ENCODE peak calls at places on chromosome 2, in eight cellular contexts. One of them, this sample, is unnamed.

GRCh38 chr2:29954316-29954715 is 32.9 kb upstream of the ALK start:
- DNase-seq in uterus: no peak
- DNase-seq in HFFc6: no peak
- DNase-seq in cardiac muscle cell: no peak
- DNase-seq in esophagus squamous epithelium: no peak
- DNase-seq in mesothelial cell of epicardium: no peak
- DNase-seq in coronary artery: no peak
- DNase-seq in SK-N-SH: no peak
- DNase-seq in this sample: no peak

GRCh38 chr2:200987137-200987536 is 23.7 kb upstream of the ORC2 start:
- DNase-seq in coronary artery: no peak
- DNase-seq in uterus: no peak
- DNase-seq in HFFc6: no peak
- DNase-seq in SK-N-SH: no peak
- DNase-seq in mesothelial cell of epicardium: no peak
- DNase-seq in esophagus squamous epithelium: no peak
- DNase-seq in cardiac muscle cell: no peak
- DNase-seq in this sample: no peak

GRCh38 chr2:190547914-190548313 is 13.4 kb upstream of the NEMP2 start:
- DNase-seq in uterus: no peak
- DNase-seq in cardiac muscle cell: no peak
- DNase-seq in esophagus squamous epithelium: no peak
- DNase-seq in SK-N-SH: no peak
- DNase-seq in HFFc6: no peak
- DNase-seq in coronary artery: no peak
- DNase-seq in mesothelial cell of epicardium: no peak
- DNase-seq in this sample: peak

GRCh38 chr2:49931243-49931642 is 776.9 kb upstream of the FSHR start:
- DNase-seq in HFFc6: no peak
- DNase-seq in coronary artery: no peak
- DNase-seq in uterus: no peak
- DNase-seq in esophagus squamous epithelium: no peak
- DNase-seq in mesothelial cell of epicardium: no peak
- DNase-seq in SK-N-SH: no peak
- DNase-seq in cardiac muscle cell: no peak
- DNase-seq in this sample: no peak

GRCh38 chr2:205948883-205949282 is 137.1 kb downstream of the INO80D start:
- DNase-seq in HFFc6: no peak
- DNase-seq in uterus: no peak
- DNase-seq in esophagus squamous epithelium: no peak
- DNase-seq in mesothelial cell of epicardium: no peak
- DNase-seq in coronary artery: no peak
- DNase-seq in SK-N-SH: no peak
- DNase-seq in cardiac muscle cell: no peak
- DNase-seq in this sample: no peak

GRCh38 chr2:122433123-122433754 is 677.8 kb downstream of the TSN start:
- DNase-seq in HFFc6: no peak
- DNase-seq in coronary artery: no peak
- DNase-seq in cardiac muscle cell: no peak
- DNase-seq in mesothelial cell of epicardium: no peak
- DNase-seq in uterus: no peak
- DNase-seq in esophagus squamous epithelium: no peak
- DNase-seq in SK-N-SH: no peak
- DNase-seq in this sample: no peak

GRCh38 chr2:223051580-223052375 is at the start of gene KCNE4:
- DNase-seq in SK-N-SH: no peak
- DNase-seq in uterus: peak
- DNase-seq in esophagus squamous epithelium: no peak
- DNase-seq in coronary artery: no peak
- DNase-seq in mesothelial cell of epicardium: no peak
- DNase-seq in cardiac muscle cell: no peak
- DNase-seq in HFFc6: peak
- DNase-seq in this sample: no peak

GRCh38 chr2:62036229-62036628 is 130.8 kb downstream of the COMMD1 start:
- DNase-seq in coronary artery: no peak
- DNase-seq in uterus: no peak
- DNase-seq in esophagus squamous epithelium: no peak
- DNase-seq in mesothelial cell of epicardium: no peak
- DNase-seq in SK-N-SH: no peak
- DNase-seq in cardiac muscle cell: no peak
- DNase-seq in HFFc6: no peak
- DNase-seq in this sample: no peak

GRCh38 chr2:231780123-231780908 is 766 bp downstream of the PDE6D start:
- DNase-seq in coronary artery: peak
- DNase-seq in esophagus squamous epithelium: no peak
- DNase-seq in cardiac muscle cell: peak
- DNase-seq in uterus: peak
- DNase-seq in mesothelial cell of epicardium: peak
- DNase-seq in SK-N-SH: peak
- DNase-seq in HFFc6: no peak
- DNase-seq in this sample: peak

GRCh38 chr2:238336151-238336550 is 15.8 kb downstream of the TRAF3IP1 start:
- DNase-seq in coronary artery: no peak
- DNase-seq in HFFc6: no peak
- DNase-seq in SK-N-SH: no peak
- DNase-seq in esophagus squamous epithelium: no peak
- DNase-seq in cardiac muscle cell: no peak
- DNase-seq in mesothelial cell of epicardium: no peak
- DNase-seq in uterus: no peak
- DNase-seq in this sample: no peak

GRCh38 chr2:69241664-69242063 is 145.4 kb downstream of the GFPT1 start:
- DNase-seq in SK-N-SH: no peak
- DNase-seq in cardiac muscle cell: no peak
- DNase-seq in mesothelial cell of epicardium: no peak
- DNase-seq in uterus: no peak
- DNase-seq in coronary artery: no peak
- DNase-seq in esophagus squamous epithelium: no peak
- DNase-seq in HFFc6: no peak
- DNase-seq in this sample: no peak

GRCh38 chr2:148391324-148391723 is 253.2 kb upstream of the EPC2 start:
- DNase-seq in coronary artery: no peak
- DNase-seq in mesothelial cell of epicardium: no peak
- DNase-seq in uterus: no peak
- DNase-seq in cardiac muscle cell: no peak
- DNase-seq in SK-N-SH: no peak
- DNase-seq in HFFc6: peak
- DNase-seq in esophagus squamous epithelium: no peak
- DNase-seq in this sample: peak

GRCh38 chr2:24839729-24840128 is 46.5 kb downstream of the CENPO start:
- DNase-seq in uterus: no peak
- DNase-seq in esophagus squamous epithelium: no peak
- DNase-seq in mesothelial cell of epicardium: no peak
- DNase-seq in HFFc6: no peak
- DNase-seq in cardiac muscle cell: no peak
- DNase-seq in coronary artery: no peak
- DNase-seq in SK-N-SH: no peak
- DNase-seq in this sample: no peak

GRCh38 chr2:120257522-120257921 is 4.9 kb downstream of the RALB start:
- DNase-seq in cardiac muscle cell: no peak
- DNase-seq in uterus: no peak
- DNase-seq in esophagus squamous epithelium: no peak
- DNase-seq in HFFc6: no peak
- DNase-seq in SK-N-SH: no peak
- DNase-seq in coronary artery: no peak
- DNase-seq in mesothelial cell of epicardium: no peak
- DNase-seq in this sample: no peak

GRCh38 chr2:161130354-161130753 is 29.9 kb upstream of the TANK start:
- DNase-seq in HFFc6: no peak
- DNase-seq in SK-N-SH: no peak
- DNase-seq in mesothelial cell of epicardium: no peak
- DNase-seq in cardiac muscle cell: no peak
- DNase-seq in esophagus squamous epithelium: no peak
- DNase-seq in coronary artery: no peak
- DNase-seq in uterus: no peak
- DNase-seq in this sample: no peak

GRCh38 chr2:28088970-28089369 is 198.4 kb downstream of the BABAM2 start:
- DNase-seq in HFFc6: peak
- DNase-seq in SK-N-SH: no peak
- DNase-seq in coronary artery: no peak
- DNase-seq in esophagus squamous epithelium: no peak
- DNase-seq in cardiac muscle cell: no peak
- DNase-seq in uterus: no peak
- DNase-seq in mesothelial cell of epicardium: no peak
- DNase-seq in this sample: peak

GRCh38 chr2:61368687-61369665 is 101.9 kb downstream of the USP34 start:
- DNase-seq in uterus: no peak
- DNase-seq in SK-N-SH: no peak
- DNase-seq in mesothelial cell of epicardium: no peak
- DNase-seq in esophagus squamous epithelium: no peak
- DNase-seq in coronary artery: no peak
- DNase-seq in cardiac muscle cell: no peak
- DNase-seq in HFFc6: no peak
- DNase-seq in this sample: no peak

DNA sequence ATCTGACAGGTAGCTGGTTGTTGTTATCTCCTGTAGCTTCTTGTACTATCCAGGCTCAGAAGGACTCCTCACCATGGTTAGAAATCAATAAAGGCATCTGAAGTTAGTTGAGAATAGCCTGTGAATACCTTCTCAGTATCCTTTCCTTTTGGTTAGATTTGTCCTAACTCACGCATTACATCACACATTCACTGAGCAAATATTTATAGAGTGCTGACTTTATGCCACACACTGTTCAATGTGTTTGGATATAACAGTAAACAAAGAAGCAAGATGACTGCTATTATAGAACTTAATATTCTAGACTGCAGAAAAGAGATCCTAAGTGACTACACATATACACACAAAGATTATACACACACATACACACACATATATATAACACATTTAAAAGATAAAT is 889.9 kb upstream of the CHAC2 start:
- DNase-seq in cardiac muscle cell: no peak
- DNase-seq in coronary artery: no peak
- DNase-seq in uterus: no peak
- DNase-seq in HFFc6: no peak
- DNase-seq in esophagus squamous epithelium: no peak
- DNase-seq in mesothelial cell of epicardium: no peak
- DNase-seq in SK-N-SH: no peak
- DNase-seq in this sample: no peak
- TF ChIP-seq CTCF in cardiac muscle cell: no peak
- TF ChIP-seq CTCF in coronary artery: no peak
- TF ChIP-seq CTCF in uterus: no peak
- TF ChIP-seq CTCF in HFFc6: no peak
- TF ChIP-seq CTCF in esophagus squamous epithelium: no peak
- TF ChIP-seq CTCF in mesothelial cell of epicardium: no peak
- TF ChIP-seq CTCF in SK-N-SH: no peak
- TF ChIP-seq CTCF in this sample: no peak

DNA sequence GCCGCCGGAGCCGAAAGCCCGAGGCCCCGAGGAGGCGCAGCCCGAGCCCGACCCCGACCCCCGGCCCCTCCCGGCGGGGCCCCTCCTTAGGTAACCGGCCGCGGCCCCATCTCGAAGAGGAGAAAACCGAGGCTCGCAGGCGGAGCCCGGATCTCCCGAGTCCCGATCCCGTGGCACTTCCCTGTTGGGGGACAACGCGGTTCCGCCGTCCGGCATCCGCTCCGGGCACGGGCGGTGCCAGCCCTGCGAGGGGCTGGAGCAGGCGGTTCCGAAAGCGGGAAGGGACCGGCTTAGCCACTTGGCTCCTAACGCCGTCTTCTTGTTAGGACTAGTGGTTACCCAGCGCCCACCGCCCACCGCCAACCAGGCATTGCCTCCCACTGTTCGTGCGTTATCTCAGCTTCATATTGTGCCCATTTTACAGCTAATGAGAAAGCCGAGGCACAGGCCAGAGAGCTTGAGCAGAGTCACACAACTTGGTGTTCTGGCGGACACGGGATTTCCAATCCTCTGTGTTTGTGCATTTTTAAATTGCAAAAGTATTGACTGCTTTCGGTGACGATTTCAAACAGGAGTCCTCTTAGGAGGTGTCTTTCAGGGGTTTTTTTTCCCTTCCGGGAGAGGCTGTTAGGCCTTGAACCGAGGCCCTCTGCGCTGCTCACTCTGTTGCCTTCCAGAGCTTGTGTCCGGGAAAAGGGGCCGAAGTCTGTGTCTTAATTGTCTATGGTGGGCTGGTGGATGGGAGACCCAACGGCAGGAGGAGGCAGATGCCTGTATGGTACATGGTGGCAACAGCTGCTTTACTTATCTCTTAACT is 559 bp downstream of the CENPA start:
- DNase-seq in mesothelial cell of epicardium: no peak
- DNase-seq in HFFc6: no peak
- DNase-seq in coronary artery: no peak
- DNase-seq in cardiac muscle cell: no peak
- DNase-seq in uterus: no peak
- DNase-seq in esophagus squamous epithelium: no peak
- DNase-seq in SK-N-SH: peak
- DNase-seq in this sample: peak
- TF ChIP-seq CTCF in mesothelial cell of epicardium: no peak
- TF ChIP-seq CTCF in HFFc6: no peak
- TF ChIP-seq CTCF in coronary artery: no peak
- TF ChIP-seq CTCF in cardiac muscle cell: no peak
- TF ChIP-seq CTCF in uterus: no peak
- TF ChIP-seq CTCF in esophagus squamous epithelium: no peak
- TF ChIP-seq CTCF in SK-N-SH: no peak
- TF ChIP-seq CTCF in this sample: no peak

GRCh38 chr2:218093879-218094278 is 24.8 kb downstream of the RUFY4 start:
- DNase-seq in HFFc6: no peak
- DNase-seq in mesothelial cell of epicardium: no peak
- DNase-seq in uterus: no peak
- DNase-seq in cardiac muscle cell: no peak
- DNase-seq in esophagus squamous epithelium: no peak
- DNase-seq in coronary artery: no peak
- DNase-seq in SK-N-SH: no peak
- DNase-seq in this sample: peak
- TF ChIP-seq CTCF in HFFc6: peak
- TF ChIP-seq CTCF in mesothelial cell of epicardium: no peak
- TF ChIP-seq CTCF in uterus: no peak
- TF ChIP-seq CTCF in cardiac muscle cell: no peak
- TF ChIP-seq CTCF in esophagus squamous epithelium: peak
- TF ChIP-seq CTCF in coronary artery: no peak
- TF ChIP-seq CTCF in SK-N-SH: no peak
- TF ChIP-seq CTCF in this sample: no peak

GRCh38 chr2:39118786-39119499 is 1.9 kb downstream of the SOS1 start:
- DNase-seq in SK-N-SH: no peak
- DNase-seq in uterus: no peak
- DNase-seq in mesothelial cell of epicardium: no peak
- DNase-seq in HFFc6: no peak
- DNase-seq in cardiac muscle cell: no peak
- DNase-seq in coronary artery: no peak
- DNase-seq in esophagus squamous epithelium: no peak
- DNase-seq in this sample: peak

GRCh38 chr2:39121523-39122063 is 742 bp upstream of the SOS1 start:
- DNase-seq in uterus: no peak
- DNase-seq in SK-N-SH: peak
- DNase-seq in HFFc6: no peak
- DNase-seq in cardiac muscle cell: peak
- DNase-seq in coronary artery: no peak
- DNase-seq in esophagus squamous epithelium: no peak
- DNase-seq in mesothelial cell of epicardium: no peak
- DNase-seq in this sample: no peak

GRCh38 chr2:39120771-39121522 is at the start of gene SOS1:
- DNase-seq in esophagus squamous epithelium: peak
- DNase-seq in uterus: peak
- DNase-seq in HFFc6: peak
- DNase-seq in mesothelial cell of epicardium: peak
- DNase-seq in cardiac muscle cell: peak
- DNase-seq in SK-N-SH: peak
- DNase-seq in coronary artery: peak
- DNase-seq in this sample: peak

GRCh38 chr2:39120521-39120770 is 405 bp downstream of the SOS1 start:
- DNase-seq in mesothelial cell of epicardium: no peak
- DNase-seq in uterus: no peak
- DNase-seq in HFFc6: no peak
- DNase-seq in cardiac muscle cell: no peak
- DNase-seq in coronary artery: no peak
- DNase-seq in SK-N-SH: no peak
- DNase-seq in esophagus squamous epithelium: no peak
- DNase-seq in this sample: no peak

GRCh38 chr2:39119732-39120520 is 925 bp downstream of the SOS1 start:
- DNase-seq in HFFc6: peak
- DNase-seq in mesothelial cell of epicardium: peak
- DNase-seq in cardiac muscle cell: peak
- DNase-seq in coronary artery: peak
- DNase-seq in esophagus squamous epithelium: no peak
- DNase-seq in SK-N-SH: peak
- DNase-seq in uterus: peak
- DNase-seq in this sample: peak
- TF ChIP-seq CTCF in HFFc6: peak
- TF ChIP-seq CTCF in mesothelial cell of epicardium: no peak
- TF ChIP-seq CTCF in cardiac muscle cell: peak
- TF ChIP-seq CTCF in coronary artery: no peak
- TF ChIP-seq CTCF in esophagus squamous epithelium: peak
- TF ChIP-seq CTCF in SK-N-SH: peak
- TF ChIP-seq CTCF in uterus: peak
- TF ChIP-seq CTCF in this sample: no peak